ENCODE peak calls at places on chromosomes 16 and 17, in six cellular contexts. O, E, A, N, D and C are unnamed samples.

GRCh38 chr17:4721203-4722135 is 9.8 kb upstream of the MED11 start:
- DNase-seq in O (no peak), E (peak), A (no peak), N (no peak), D (peak), C (no peak)

GRCh38 chr17:70168044-70168978 is 1.0 kb upstream of the KCNJ2 start:
- DNase-seq in O (peak), E (peak), A (no peak), N (peak), D (peak), C (no peak)

GRCh38 chr17:77861981-77862645 is 96.4 kb upstream of the TNRC6C start:
- DNase-seq in O (no peak), E (no peak), A (no peak), N (no peak), D (no peak), C (no peak)

GRCh38 chr17:40060887-40061480 is 1.8 kb upstream of the THRA start:
- DNase-seq in O (no peak), E (no peak), A (no peak), N (no peak), D (no peak), C (no peak)

GRCh38 chr17:38605852-38606645 is at the start of gene SRCIN1:
- DNase-seq in O (peak), E (peak), A (no peak), N (peak), D (peak), C (peak)

GRCh38 chr16:3553138-3553923 is 23.9 kb downstream of the NLRC3 start:
- DNase-seq in O (no peak), E (no peak), A (no peak), N (no peak), D (no peak), C (no peak)

GRCh38 chr17:72053069-72053846 is 67.6 kb upstream of the SOX9 start:
- DNase-seq in O (peak), E (no peak), A (no peak), N (no peak), D (no peak), C (no peak)

GRCh38 chr16:88514526-88514925 is 55.7 kb upstream of the ZC3H18 start:
- DNase-seq in O (no peak), E (no peak), A (no peak), N (no peak), D (no peak), C (no peak)

GRCh38 chr17:17561408-17562144 is 29.9 kb downstream of the PEMT start:
- DNase-seq in O (no peak), E (peak), A (no peak), N (peak), D (no peak), C (no peak)

GRCh38 chr17:78472035-78472905 is 93.8 kb downstream of the PGS1 start:
- DNase-seq in O (no peak), E (no peak), A (no peak), N (no peak), D (no peak), C (no peak)

GRCh38 chr17:74840989-74841666 is 18.6 kb downstream of the GRIN2C start:
- DNase-seq in O (peak), E (peak), A (no peak), N (peak), D (peak), C (no peak)

GRCh38 chr17:68320311-68320865 is 29.1 kb downstream of the ARSG start:
- DNase-seq in O (no peak), E (no peak), A (no peak), N (no peak), D (no peak), C (no peak)

GRCh38 chr16:13316008-13316407 is 414.6 kb downstream of the SHISA9 start:
- DNase-seq in O (no peak), E (no peak), A (no peak), N (no peak), D (no peak), C (no peak)

GRCh38 chr17:68709995-68710780 is 109.0 kb upstream of the FAM20A start:
- DNase-seq in O (no peak), E (no peak), A (no peak), N (no peak), D (peak), C (no peak)

GRCh38 chr17:4559851-4560820 is at the start of gene GGT6:
- DNase-seq in O (no peak), E (peak), A (no peak), N (no peak), D (no peak), C (no peak)

GRCh38 chr17:49996495-49997255 is 1.7 kb upstream of the DLX3 start:
- DNase-seq in O (peak), E (peak), A (peak), N (peak), D (peak), C (peak)

GRCh38 chr17:2402517-2402916 is 1.7 kb upstream of the MNT start:
- DNase-seq in O (no peak), E (no peak), A (no peak), N (peak), D (no peak), C (no peak)

GRCh38 chr17:16171613-16172012 is 43.7 kb downstream of the NCOR1 start:
- DNase-seq in O (no peak), E (no peak), A (no peak), N (no peak), D (no peak), C (no peak)

GRCh38 chr17:82490512-82491195 is 28.9 kb upstream of the FOXK2 start:
- DNase-seq in O (no peak), E (peak), A (no peak), N (no peak), D (no peak), C (no peak)

GRCh38 chr17:39701012-39701783 is 1.3 kb downstream of the ERBB2 start:
- DNase-seq in O (no peak), E (peak), A (no peak), N (no peak), D (no peak), C (no peak)

GRCh38 chr17:77400445-77400870 is 259.7 kb downstream of the SEC14L1 start:
- DNase-seq in O (no peak), E (no peak), A (peak), N (no peak), D (no peak), C (peak)

GRCh38 chr17:72602517-72603345 is 481.9 kb downstream of the SOX9 start:
- DNase-seq in O (no peak), E (peak), A (no peak), N (no peak), D (peak), C (no peak)

GRCh38 chr16:6926762-6927161 is 405.9 kb upstream of the RBFOX1 start:
- DNase-seq in O (no peak), E (no peak), A (no peak), N (no peak), D (no peak), C (no peak)

GRCh38 chr16:50836121-50836541 is 94.2 kb downstream of the CYLD start:
- DNase-seq in O (peak), E (no peak), A (no peak), N (peak), D (no peak), C (no peak)

GRCh38 chr17:66541461-66542182 is 239.2 kb downstream of the PRKCA start:
- DNase-seq in O (no peak), E (no peak), A (no peak), N (no peak), D (peak), C (no peak)

GRCh38 chr17:2792541-2793169 is 3.6 kb upstream of the RAP1GAP2 start:
- DNase-seq in O (no peak), E (no peak), A (peak), N (no peak), D (no peak), C (no peak)

GRCh38 chr17:8821446-8822105 is 22.4 kb upstream of the MFSD6L start:
- DNase-seq in O (no peak), E (no peak), A (no peak), N (peak), D (no peak), C (no peak)

GRCh38 chr17:38588775-38589174 is 17.0 kb downstream of the SRCIN1 start:
- DNase-seq in O (no peak), E (no peak), A (no peak), N (no peak), D (no peak), C (no peak)

GRCh38 chr16:63672493-63672892 is 1449.4 kb downstream of the CDH11 start:
- DNase-seq in O (no peak), E (no peak), A (no peak), N (no peak), D (no peak), C (no peak)

GRCh38 chr17:2690165-2691068 is 21.1 kb downstream of the CLUH start:
- DNase-seq in O (no peak), E (no peak), A (no peak), N (peak), D (no peak), C (no peak)

GRCh38 chr17:77594416-77595209 is 363.9 kb upstream of the TNRC6C start:
- DNase-seq in O (no peak), E (no peak), A (no peak), N (peak), D (no peak), C (no peak)

GRCh38 chr17:15649861-15650391 is 30.4 kb upstream of the FBXW10B start:
- DNase-seq in O (no peak), E (peak), A (no peak), N (peak), D (peak), C (no peak)

GRCh38 chr17:27504188-27504995 is 48.1 kb downstream of the KSR1 start:
- DNase-seq in O (no peak), E (no peak), A (no peak), N (no peak), D (no peak), C (no peak)

GRCh38 chr17:82330322-82331239 is 3.0 kb downstream of the SECTM1 start:
- DNase-seq in O (no peak), E (peak), A (no peak), N (no peak), D (peak), C (no peak)